ENCODE peak calls at places on chromosomes 12 and 14, in five cellular contexts. J is colonic mucosa; R is cardiac muscle cell; A is CD4-positive, alpha-beta T cell; H is RWPE2. B is an unnamed sample.

GRCh38 chr14:51544901-51545300 is 106.8 kb upstream of the FRMD6 start:
- DNase-seq in J (no peak), R (no peak), H (no peak), A (no peak), B (no peak)

GRCh38 chr12:42701079-42701478 is 111.5 kb upstream of the PRICKLE1 start:
- DNase-seq in R (no peak), J (no peak), A (no peak), H (no peak), B (no peak)

GRCh38 chr12:102950107-102950949 is 7.1 kb upstream of the ASCL1 start:
- DNase-seq in J (no peak), H (no peak), A (no peak), R (peak), B (no peak)

GRCh38 chr14:102481791-102482238 is 27.8 kb downstream of the ANKRD9 start:
- DNase-seq in H (peak), R (no peak), A (no peak), J (no peak), B (no peak)

GRCh38 chr14:88935083-88935482 is 110.6 kb downstream of the TTC8 start:
- DNase-seq in R (no peak), H (no peak), J (no peak), A (no peak), B (no peak)

GRCh38 chr14:99821519-99822165 is 28.4 kb downstream of the EML1 start:
- DNase-seq in H (no peak), A (no peak), J (no peak), R (peak), B (no peak)

GRCh38 chr12:6113691-6114475 is 10.6 kb downstream of the VWF start:
- DNase-seq in J (no peak), A (no peak), H (no peak), R (no peak), B (no peak)

GRCh38 chr12:10304161-10304574 is 3.5 kb upstream of the KLRD1 start:
- DNase-seq in H (no peak), R (no peak), A (no peak), J (no peak), B (no peak)

GRCh38 chr12:108890208-108890607 is 10.3 kb downstream of the DAO start:
- DNase-seq in A (no peak), H (no peak), R (peak), J (no peak), B (peak)

GRCh38 chr14:73591690-73592448 is at the start of gene ACOT4:
- DNase-seq in A (peak), H (no peak), R (peak), J (peak), B (peak)

GRCh38 chr12:4763549-4763948 is 43.3 kb downstream of the GALNT8 start:
- DNase-seq in J (peak), R (peak), H (no peak), A (no peak), B (peak)

GRCh38 chr12:588658-589057 is 74.6 kb downstream of the NINJ2 start:
- DNase-seq in A (no peak), H (no peak), J (no peak), R (no peak), B (no peak)

GRCh38 chr12:46292754-46293402 is 24.0 kb upstream of the SLC38A1 start:
- DNase-seq in A (no peak), J (no peak), R (no peak), H (no peak), B (no peak)

GRCh38 chr12:86233126-86233525 is 23.1 kb downstream of the MGAT4C start:
- DNase-seq in J (no peak), R (peak), H (no peak), A (no peak), B (no peak)

GRCh38 chr12:75437564-75437963 is 43.0 kb upstream of the GLIPR1 start:
- DNase-seq in J (no peak), R (no peak), A (no peak), H (no peak), B (no peak)

GRCh38 chr14:56137842-56138241 is 19.6 kb downstream of the PELI2 start:
- DNase-seq in R (no peak), H (no peak), J (no peak), A (no peak), B (no peak)

GRCh38 chr12:1250641-1251040 is 259.6 kb downstream of the ERC1 start:
- DNase-seq in A (no peak), J (no peak), R (no peak), H (no peak), B (no peak)

GRCh38 chr14:100142073-100143040 is 17.1 kb downstream of the DEGS2 start:
- DNase-seq in J (peak), R (no peak), H (no peak), A (no peak), B (no peak)

GRCh38 chr14:27243360-27243759 is 645.5 kb upstream of the NOVA1 start:
- DNase-seq in H (no peak), A (no peak), R (no peak), J (no peak), B (no peak)

GRCh38 chr12:3311027-3311402 is 180.0 kb upstream of the PRMT8 start:
- DNase-seq in R (no peak), H (peak), A (no peak), J (peak), B (no peak)

GRCh38 chr12:91577586-91578539 is 395.2 kb upstream of the DCN start:
- DNase-seq in A (no peak), J (no peak), H (no peak), R (peak), B (no peak)

GRCh38 chr12:32870716-32871115 is 25.9 kb downstream of the PKP2 start:
- DNase-seq in J (no peak), R (no peak), H (no peak), A (no peak), B (no peak)

GRCh38 chr14:50523271-50524041 is 8.9 kb downstream of the MAP4K5 start:
- DNase-seq in R (no peak), A (no peak), J (no peak), H (no peak), B (no peak)

GRCh38 chr14:64540208-64541202 is at the start of gene HSPA2:
- DNase-seq in R (peak), A (peak), J (peak), H (peak), B (peak)

GRCh38 chr12:96201272-96202227 is 7.4 kb downstream of the ELK3 start:
- DNase-seq in J (no peak), A (no peak), H (no peak), R (no peak), B (no peak)

GRCh38 chr14:30645600-30645999 is 23.5 kb downstream of the SCFD1 start:
- DNase-seq in J (no peak), A (no peak), H (no peak), R (no peak), B (no peak)

GRCh38 chr14:53509845-53510244 is 356.7 kb upstream of the DDHD1 start:
- DNase-seq in A (no peak), R (no peak), J (peak), H (peak), B (no peak)

GRCh38 chr12:49942512-49942893 is 8.0 kb upstream of the AQP2 start:
- DNase-seq in R (no peak), H (no peak), A (no peak), J (no peak), B (no peak)

GRCh38 chr12:124992874-124993567 is 424 bp upstream of the BRI3BP start:
- DNase-seq in R (peak), A (peak), H (no peak), J (peak), B (peak)

GRCh38 chr12:27870939-27871338 is 90.9 kb upstream of the MANSC4 start:
- DNase-seq in J (no peak), A (no peak), H (no peak), R (no peak), B (no peak)

GRCh38 chr14:93986972-93987371 is 10.1 kb upstream of the CCDC197 start:
- DNase-seq in A (no peak), H (no peak), R (no peak), J (no peak), B (no peak)

GRCh38 chr12:77957034-77957433 is 126.3 kb downstream of the NAV3 start:
- DNase-seq in J (no peak), R (no peak), H (no peak), A (no peak), B (no peak)

GRCh38 chr14:46920542-46920941 is 269.0 kb upstream of the RPL10L start:
- DNase-seq in H (no peak), R (no peak), A (no peak), J (no peak), B (no peak)
- TF ChIP-seq CTCF in H (no peak), R (no peak), A (no peak), J (no peak), B (peak)

GRCh38 chr12:17976202-17976601 is 113.8 kb downstream of the RERGL start:
- DNase-seq in R (peak), H (no peak), J (no peak), A (no peak), B (no peak)
- TF ChIP-seq CTCF in R (no peak), H (peak), J (no peak), A (no peak), B (peak)

GRCh38 chr14:96938946-96939345 is 141.8 kb downstream of the VRK1 start:
- DNase-seq in A (no peak), R (peak), J (no peak), H (no peak), B (no peak)
- TF ChIP-seq CTCF in A (no peak), R (no peak), J (no peak), H (no peak), B (peak)

GRCh38 chr12:132872073-132872855 is 15.1 kb downstream of the CHFR start:
- DNase-seq in R (no peak), J (no peak), A (no peak), H (no peak), B (no peak)
- TF ChIP-seq CTCF in R (no peak), J (no peak), A (no peak), H (no peak), B (no peak)

B was measured in neural crest cell.